ENCODE peak calls at places on chromosome 6, in seven cellular contexts. One of them, this sample, is unnamed.

GRCh38 chr6:3159805-3160781 is 2.7 kb upstream of the TUBB2A start:
- DNase-seq in activated T-helper 1 cell treated with anti-CD3 and anti-CD28 coated beads, Interleukin-2, amount 50 U/mL, for 16 hours: peak
- DNase-seq in NCI-H1105: no peak
- DNase-seq in ACHN: no peak
- DNase-seq in stimulated activated CD4-positive, alpha-beta T cell treated with anti-CD3 and anti-CD28 coated beads, Interleukin-1b, Interleukin-23, amount 100 ng/mL, for 48 hours: peak
- DNase-seq in effector memory CD8-positive, alpha-beta T cell: peak
- DNase-seq in activated T-helper 9 cell treated with anti-CD3 and anti-CD28 coated beads, Interleukin-2, amount 50 U/mL, for 16 hours: peak
- DNase-seq in this sample: peak

GRCh38 chr6:25303234-25303633 is 24.1 kb downstream of the CARMIL1 start:
- DNase-seq in activated T-helper 1 cell treated with anti-CD3 and anti-CD28 coated beads, Interleukin-2, amount 50 U/mL, for 16 hours: no peak
- DNase-seq in stimulated activated CD4-positive, alpha-beta T cell treated with anti-CD3 and anti-CD28 coated beads, Interleukin-1b, Interleukin-23, amount 100 ng/mL, for 48 hours: no peak
- DNase-seq in effector memory CD8-positive, alpha-beta T cell: no peak
- DNase-seq in NCI-H1105: no peak
- DNase-seq in activated T-helper 9 cell treated with anti-CD3 and anti-CD28 coated beads, Interleukin-2, amount 50 U/mL, for 16 hours: no peak
- DNase-seq in ACHN: no peak
- DNase-seq in this sample: no peak

GRCh38 chr6:127176175-127176574 is 57.7 kb downstream of the RSPO3 start:
- DNase-seq in stimulated activated CD4-positive, alpha-beta T cell treated with anti-CD3 and anti-CD28 coated beads, Interleukin-1b, Interleukin-23, amount 100 ng/mL, for 48 hours: no peak
- DNase-seq in ACHN: no peak
- DNase-seq in NCI-H1105: no peak
- DNase-seq in activated T-helper 1 cell treated with anti-CD3 and anti-CD28 coated beads, Interleukin-2, amount 50 U/mL, for 16 hours: no peak
- DNase-seq in activated T-helper 9 cell treated with anti-CD3 and anti-CD28 coated beads, Interleukin-2, amount 50 U/mL, for 16 hours: no peak
- DNase-seq in effector memory CD8-positive, alpha-beta T cell: no peak
- DNase-seq in this sample: no peak

GRCh38 chr6:128068110-128068460 is 167.2 kb upstream of the THEMIS start:
- DNase-seq in activated T-helper 9 cell treated with anti-CD3 and anti-CD28 coated beads, Interleukin-2, amount 50 U/mL, for 16 hours: no peak
- DNase-seq in ACHN: no peak
- DNase-seq in NCI-H1105: no peak
- DNase-seq in effector memory CD8-positive, alpha-beta T cell: no peak
- DNase-seq in activated T-helper 1 cell treated with anti-CD3 and anti-CD28 coated beads, Interleukin-2, amount 50 U/mL, for 16 hours: no peak
- DNase-seq in stimulated activated CD4-positive, alpha-beta T cell treated with anti-CD3 and anti-CD28 coated beads, Interleukin-1b, Interleukin-23, amount 100 ng/mL, for 48 hours: no peak
- DNase-seq in this sample: no peak

GRCh38 chr6:105024803-105025202 is 67.9 kb downstream of the LIN28B start:
- DNase-seq in NCI-H1105: no peak
- DNase-seq in activated T-helper 9 cell treated with anti-CD3 and anti-CD28 coated beads, Interleukin-2, amount 50 U/mL, for 16 hours: no peak
- DNase-seq in ACHN: no peak
- DNase-seq in effector memory CD8-positive, alpha-beta T cell: no peak
- DNase-seq in stimulated activated CD4-positive, alpha-beta T cell treated with anti-CD3 and anti-CD28 coated beads, Interleukin-1b, Interleukin-23, amount 100 ng/mL, for 48 hours: no peak
- DNase-seq in activated T-helper 1 cell treated with anti-CD3 and anti-CD28 coated beads, Interleukin-2, amount 50 U/mL, for 16 hours: no peak
- DNase-seq in this sample: no peak

GRCh38 chr6:21613809-21614208 is 20.3 kb downstream of the SOX4 start:
- DNase-seq in activated T-helper 1 cell treated with anti-CD3 and anti-CD28 coated beads, Interleukin-2, amount 50 U/mL, for 16 hours: no peak
- DNase-seq in activated T-helper 9 cell treated with anti-CD3 and anti-CD28 coated beads, Interleukin-2, amount 50 U/mL, for 16 hours: no peak
- DNase-seq in ACHN: no peak
- DNase-seq in NCI-H1105: no peak
- DNase-seq in stimulated activated CD4-positive, alpha-beta T cell treated with anti-CD3 and anti-CD28 coated beads, Interleukin-1b, Interleukin-23, amount 100 ng/mL, for 48 hours: no peak
- DNase-seq in effector memory CD8-positive, alpha-beta T cell: no peak
- DNase-seq in this sample: no peak

GRCh38 chr6:142811923-142812322 is 133.1 kb downstream of the HIVEP2 start:
- DNase-seq in stimulated activated CD4-positive, alpha-beta T cell treated with anti-CD3 and anti-CD28 coated beads, Interleukin-1b, Interleukin-23, amount 100 ng/mL, for 48 hours: no peak
- DNase-seq in activated T-helper 9 cell treated with anti-CD3 and anti-CD28 coated beads, Interleukin-2, amount 50 U/mL, for 16 hours: no peak
- DNase-seq in effector memory CD8-positive, alpha-beta T cell: no peak
- DNase-seq in NCI-H1105: no peak
- DNase-seq in activated T-helper 1 cell treated with anti-CD3 and anti-CD28 coated beads, Interleukin-2, amount 50 U/mL, for 16 hours: no peak
- DNase-seq in ACHN: no peak
- DNase-seq in this sample: no peak

GRCh38 chr6:76881414-76881813 is 581.9 kb downstream of the HTR1B start:
- DNase-seq in effector memory CD8-positive, alpha-beta T cell: no peak
- DNase-seq in NCI-H1105: no peak
- DNase-seq in stimulated activated CD4-positive, alpha-beta T cell treated with anti-CD3 and anti-CD28 coated beads, Interleukin-1b, Interleukin-23, amount 100 ng/mL, for 48 hours: no peak
- DNase-seq in activated T-helper 9 cell treated with anti-CD3 and anti-CD28 coated beads, Interleukin-2, amount 50 U/mL, for 16 hours: no peak
- DNase-seq in ACHN: no peak
- DNase-seq in activated T-helper 1 cell treated with anti-CD3 and anti-CD28 coated beads, Interleukin-2, amount 50 U/mL, for 16 hours: no peak
- DNase-seq in this sample: no peak